ENCODE peak calls at places on chromosomes 3 and 15, in seven cellular contexts. One of them, this sample, is unnamed.

GRCh38 chr3:122918576-122919290 is 108.8 kb downstream of the SEMA5B start:
- DNase-seq in SK-N-SH: no peak
- DNase-seq in cardiac fibroblast: peak; percentile 11
- DNase-seq in endothelial cell: no peak
- DNase-seq in breast epithelium: no peak
- DNase-seq in fibroblast of lung: peak; percentile 15
- DNase-seq in Panc1: no peak
- DNase-seq in this sample: no peak

GRCh38 chr3:179175358-179175757 is 27.2 kb downstream of the PIK3CA start:
- DNase-seq in SK-N-SH: no peak
- DNase-seq in cardiac fibroblast: no peak
- DNase-seq in endothelial cell: no peak
- DNase-seq in breast epithelium: no peak
- DNase-seq in fibroblast of lung: no peak
- DNase-seq in Panc1: no peak
- DNase-seq in this sample: no peak

GRCh38 chr3:71006810-71007785 is 576.4 kb downstream of the FOXP1 start:
- DNase-seq in SK-N-SH: no peak
- DNase-seq in cardiac fibroblast: peak; percentile 51
- DNase-seq in endothelial cell: no peak
- DNase-seq in breast epithelium: no peak
- DNase-seq in fibroblast of lung: peak; percentile 51
- DNase-seq in Panc1: no peak
- DNase-seq in this sample: peak; percentile 29

GRCh38 chr3:127954642-127955041 is 39.6 kb downstream of the KBTBD12 start:
- DNase-seq in SK-N-SH: no peak
- DNase-seq in cardiac fibroblast: no peak
- DNase-seq in endothelial cell: no peak
- DNase-seq in breast epithelium: no peak
- DNase-seq in fibroblast of lung: no peak
- DNase-seq in Panc1: no peak
- DNase-seq in this sample: no peak

GRCh38 chr3:154022603-154023002 is 98.6 kb upstream of the ARHGEF26 start:
- DNase-seq in SK-N-SH: no peak
- DNase-seq in cardiac fibroblast: peak; percentile 8
- DNase-seq in endothelial cell: no peak
- DNase-seq in breast epithelium: no peak
- DNase-seq in fibroblast of lung: peak; percentile 5
- DNase-seq in Panc1: no peak
- DNase-seq in this sample: peak; percentile 18

GRCh38 chr3:122497425-122497824 is 17.3 kb downstream of the KPNA1 start:
- DNase-seq in SK-N-SH: no peak
- DNase-seq in cardiac fibroblast: peak; percentile 79
- DNase-seq in endothelial cell: no peak
- DNase-seq in breast epithelium: no peak
- DNase-seq in fibroblast of lung: peak; percentile 91
- DNase-seq in Panc1: peak; percentile 43
- DNase-seq in this sample: no peak

GRCh38 chr3:73324203-73325155 is 263.0 kb downstream of the EBLN2 start:
- DNase-seq in SK-N-SH: no peak
- DNase-seq in cardiac fibroblast: peak; percentile 2
- DNase-seq in endothelial cell: no peak
- DNase-seq in breast epithelium: no peak
- DNase-seq in fibroblast of lung: peak; percentile 56
- DNase-seq in Panc1: no peak
- DNase-seq in this sample: no peak

GRCh38 chr3:70531063-70531657 is 218.7 kb upstream of the MDFIC2 start:
- DNase-seq in SK-N-SH: peak; percentile 33
- DNase-seq in cardiac fibroblast: peak; percentile 55
- DNase-seq in endothelial cell: no peak
- DNase-seq in breast epithelium: no peak
- DNase-seq in fibroblast of lung: peak; percentile 67
- DNase-seq in Panc1: no peak
- DNase-seq in this sample: no peak

GRCh38 chr3:165259518-165260193 is 63.5 kb upstream of the SLITRK3 start:
- DNase-seq in SK-N-SH: no peak
- DNase-seq in cardiac fibroblast: peak; percentile 52
- DNase-seq in endothelial cell: no peak
- DNase-seq in breast epithelium: no peak
- DNase-seq in fibroblast of lung: peak; percentile 61
- DNase-seq in Panc1: no peak
- DNase-seq in this sample: no peak

GRCh38 chr15:57356636-57357035 is 19.7 kb upstream of the CGNL1 start:
- DNase-seq in SK-N-SH: no peak
- DNase-seq in cardiac fibroblast: peak; percentile 47
- DNase-seq in endothelial cell: no peak
- DNase-seq in breast epithelium: no peak
- DNase-seq in fibroblast of lung: no peak
- DNase-seq in Panc1: no peak
- DNase-seq in this sample: no peak

GRCh38 chr15:101092186-101092866 is 159.5 kb downstream of the CHSY1 start:
- DNase-seq in SK-N-SH: no peak
- DNase-seq in cardiac fibroblast: peak; percentile 60
- DNase-seq in endothelial cell: no peak
- DNase-seq in breast epithelium: no peak
- DNase-seq in fibroblast of lung: peak; percentile 59
- DNase-seq in Panc1: no peak
- DNase-seq in this sample: no peak

GRCh38 chr3:136008732-136009456 is 43.4 kb downstream of the PPP2R3A start:
- DNase-seq in SK-N-SH: no peak
- DNase-seq in cardiac fibroblast: no peak
- DNase-seq in endothelial cell: no peak
- DNase-seq in breast epithelium: no peak
- DNase-seq in fibroblast of lung: peak; percentile 44
- DNase-seq in Panc1: no peak
- DNase-seq in this sample: no peak

GRCh38 chr3:192860464-192860863 is 57.2 kb downstream of the MB21D2 start:
- DNase-seq in SK-N-SH: no peak
- DNase-seq in cardiac fibroblast: no peak
- DNase-seq in endothelial cell: no peak
- DNase-seq in breast epithelium: no peak
- DNase-seq in fibroblast of lung: no peak
- DNase-seq in Panc1: no peak
- DNase-seq in this sample: no peak

GRCh38 chr3:139481116-139481515 is 4.8 kb upstream of the RBP2 start:
- DNase-seq in SK-N-SH: no peak
- DNase-seq in cardiac fibroblast: no peak
- DNase-seq in endothelial cell: no peak
- DNase-seq in breast epithelium: no peak
- DNase-seq in fibroblast of lung: no peak
- DNase-seq in Panc1: no peak
- DNase-seq in this sample: no peak

GRCh38 chr3:174168026-174168425 is 691.1 kb upstream of the NAALADL2 start:
- DNase-seq in SK-N-SH: no peak
- DNase-seq in cardiac fibroblast: no peak
- DNase-seq in endothelial cell: no peak
- DNase-seq in breast epithelium: no peak
- DNase-seq in fibroblast of lung: no peak
- DNase-seq in Panc1: no peak
- DNase-seq in this sample: no peak

GRCh38 chr3:13972679-13973379 is 93.0 kb upstream of the WNT7A start:
- DNase-seq in SK-N-SH: no peak
- DNase-seq in cardiac fibroblast: no peak
- DNase-seq in endothelial cell: no peak
- DNase-seq in breast epithelium: no peak
- DNase-seq in fibroblast of lung: no peak
- DNase-seq in Panc1: no peak
- DNase-seq in this sample: no peak

GRCh38 chr3:23035927-23036640 is 167.0 kb upstream of the UBE2E2 start:
- DNase-seq in SK-N-SH: no peak
- DNase-seq in cardiac fibroblast: no peak
- DNase-seq in endothelial cell: no peak
- DNase-seq in breast epithelium: no peak
- DNase-seq in fibroblast of lung: no peak
- DNase-seq in Panc1: no peak
- DNase-seq in this sample: peak; percentile 56

GRCh38 chr15:66650433-66650832 is 51.6 kb upstream of the SMAD6 start:
- DNase-seq in SK-N-SH: no peak
- DNase-seq in cardiac fibroblast: no peak
- DNase-seq in endothelial cell: no peak
- DNase-seq in breast epithelium: no peak
- DNase-seq in fibroblast of lung: peak; percentile 12
- DNase-seq in Panc1: no peak
- DNase-seq in this sample: no peak

GRCh38 chr15:67335534-67336222 is 81.1 kb downstream of the IQCH start:
- DNase-seq in SK-N-SH: no peak
- DNase-seq in cardiac fibroblast: no peak
- DNase-seq in endothelial cell: no peak
- DNase-seq in breast epithelium: no peak
- DNase-seq in fibroblast of lung: no peak
- DNase-seq in Panc1: no peak
- DNase-seq in this sample: no peak

GRCh38 chr3:155554777-155555445 is 190.0 kb downstream of the PLCH1 start:
- DNase-seq in SK-N-SH: no peak
- DNase-seq in cardiac fibroblast: no peak
- DNase-seq in endothelial cell: peak; percentile 52
- DNase-seq in breast epithelium: no peak
- DNase-seq in fibroblast of lung: no peak
- DNase-seq in Panc1: no peak
- DNase-seq in this sample: peak; percentile 73

GRCh38 chr3:100189444-100189964 is 71.3 kb upstream of the TBC1D23 start:
- DNase-seq in SK-N-SH: no peak
- DNase-seq in cardiac fibroblast: no peak
- DNase-seq in endothelial cell: no peak
- DNase-seq in breast epithelium: no peak
- DNase-seq in fibroblast of lung: no peak
- DNase-seq in Panc1: no peak
- DNase-seq in this sample: no peak

GRCh38 chr3:132180337-132180791 is 136.8 kb upstream of the ACP3 start:
- DNase-seq in SK-N-SH: peak; percentile 42
- DNase-seq in cardiac fibroblast: peak; percentile 74
- DNase-seq in endothelial cell: peak; percentile 31
- DNase-seq in breast epithelium: no peak
- DNase-seq in fibroblast of lung: peak; percentile 76
- DNase-seq in Panc1: peak; percentile 45
- DNase-seq in this sample: peak; percentile 74

GRCh38 chr3:120442975-120443517 is 7.7 kb downstream of the FSTL1 start:
- DNase-seq in SK-N-SH: no peak
- DNase-seq in cardiac fibroblast: no peak
- DNase-seq in endothelial cell: no peak
- DNase-seq in breast epithelium: no peak
- DNase-seq in fibroblast of lung: no peak
- DNase-seq in Panc1: no peak
- DNase-seq in this sample: no peak

GRCh38 chr3:64094713-64095079 is 71.4 kb upstream of the PSMD6 start:
- DNase-seq in SK-N-SH: no peak
- DNase-seq in cardiac fibroblast: no peak
- DNase-seq in endothelial cell: no peak
- DNase-seq in breast epithelium: no peak
- DNase-seq in fibroblast of lung: no peak
- DNase-seq in Panc1: no peak
- DNase-seq in this sample: no peak

GRCh38 chr15:43067717-43068461 is 37.9 kb downstream of the UBR1 start:
- DNase-seq in SK-N-SH: no peak
- DNase-seq in cardiac fibroblast: peak; percentile 54
- DNase-seq in endothelial cell: no peak
- DNase-seq in breast epithelium: no peak
- DNase-seq in fibroblast of lung: peak; percentile 4
- DNase-seq in Panc1: no peak
- DNase-seq in this sample: no peak

GRCh38 chr3:31466016-31466415 is 66.7 kb upstream of the STT3B start:
- DNase-seq in SK-N-SH: no peak
- DNase-seq in cardiac fibroblast: peak; percentile 43
- DNase-seq in endothelial cell: no peak
- DNase-seq in breast epithelium: no peak
- DNase-seq in fibroblast of lung: peak; percentile 11
- DNase-seq in Panc1: no peak
- DNase-seq in this sample: no peak

GRCh38 chr3:31095254-31095653 is 200.8 kb upstream of the GADL1 start:
- DNase-seq in SK-N-SH: no peak
- DNase-seq in cardiac fibroblast: no peak
- DNase-seq in endothelial cell: no peak
- DNase-seq in breast epithelium: no peak
- DNase-seq in fibroblast of lung: no peak
- DNase-seq in Panc1: no peak
- DNase-seq in this sample: no peak

GRCh38 chr15:31280037-31280830 is 46.4 kb upstream of the KLF13 start:
- DNase-seq in SK-N-SH: peak; percentile 50
- DNase-seq in cardiac fibroblast: peak; percentile 11
- DNase-seq in endothelial cell: no peak
- DNase-seq in breast epithelium: peak; percentile 16
- DNase-seq in fibroblast of lung: no peak
- DNase-seq in Panc1: no peak
- DNase-seq in this sample: no peak
- TF ChIP-seq CTCF in SK-N-SH: no peak
- TF ChIP-seq CTCF in cardiac fibroblast: no peak
- TF ChIP-seq CTCF in endothelial cell: no peak
- TF ChIP-seq CTCF in breast epithelium: no peak
- TF ChIP-seq CTCF in fibroblast of lung: no peak
- TF ChIP-seq CTCF in Panc1: no peak
- TF ChIP-seq CTCF in this sample: no peak

DNA sequence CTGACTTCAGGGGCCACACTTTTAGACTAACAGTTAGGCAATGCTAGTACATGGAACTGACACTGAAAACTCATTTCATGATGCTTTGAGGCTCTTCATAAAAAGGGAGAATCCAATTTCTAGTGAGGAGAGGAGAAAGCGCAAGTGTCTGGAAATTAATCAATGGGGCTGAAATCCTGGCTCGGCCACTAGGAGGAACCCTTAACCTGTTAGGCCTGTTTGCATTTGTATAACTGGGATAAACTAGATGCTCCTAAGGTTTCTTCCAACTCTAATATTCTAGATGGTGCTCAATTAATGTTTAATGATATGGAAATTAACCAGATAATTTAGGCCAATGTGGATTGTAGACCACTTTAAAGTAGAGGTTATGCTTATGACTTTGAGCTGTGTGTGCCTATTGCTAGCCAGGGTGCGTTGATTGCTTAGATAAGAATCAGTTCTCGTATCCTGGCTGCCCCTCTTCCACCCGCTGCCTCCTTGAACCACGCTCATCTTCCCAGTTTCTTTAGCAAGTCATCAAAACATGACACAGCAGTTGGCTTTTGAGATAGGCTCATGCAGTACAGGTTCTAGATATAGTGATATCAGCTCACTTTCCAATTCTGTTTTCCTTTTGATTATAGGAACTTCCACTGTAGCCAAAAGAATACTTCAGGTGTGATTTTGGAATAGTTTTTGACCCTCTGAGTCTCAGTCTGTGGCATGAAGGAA is 16.8 kb upstream of the CRBN start:
- DNase-seq in SK-N-SH: peak; percentile 6
- DNase-seq in cardiac fibroblast: peak; percentile 12
- DNase-seq in endothelial cell: peak; percentile 20
- DNase-seq in breast epithelium: no peak
- DNase-seq in fibroblast of lung: no peak
- DNase-seq in Panc1: no peak
- DNase-seq in this sample: peak; percentile 28
- TF ChIP-seq CTCF in SK-N-SH: peak; percentile 56
- TF ChIP-seq CTCF in cardiac fibroblast: peak; percentile 52
- TF ChIP-seq CTCF in endothelial cell: peak; percentile 41
- TF ChIP-seq CTCF in breast epithelium: no peak
- TF ChIP-seq CTCF in fibroblast of lung: peak; percentile 32
- TF ChIP-seq CTCF in Panc1: peak; percentile 77
- TF ChIP-seq CTCF in this sample: peak; percentile 14

GRCh38 chr3:129911261-129911861 is 17.9 kb upstream of the TMCC1 start:
- DNase-seq in SK-N-SH: no peak
- DNase-seq in cardiac fibroblast: peak; percentile 11
- DNase-seq in endothelial cell: no peak
- DNase-seq in breast epithelium: no peak
- DNase-seq in fibroblast of lung: no peak
- DNase-seq in Panc1: no peak
- DNase-seq in this sample: no peak
- TF ChIP-seq CTCF in SK-N-SH: no peak
- TF ChIP-seq CTCF in cardiac fibroblast: no peak
- TF ChIP-seq CTCF in endothelial cell: no peak
- TF ChIP-seq CTCF in breast epithelium: no peak
- TF ChIP-seq CTCF in fibroblast of lung: no peak
- TF ChIP-seq CTCF in Panc1: no peak
- TF ChIP-seq CTCF in this sample: no peak

GRCh38 chr15:93173369-93173768 is 84.4 kb upstream of the RGMA start:
- DNase-seq in SK-N-SH: no peak
- DNase-seq in cardiac fibroblast: peak; percentile 41
- DNase-seq in endothelial cell: no peak
- DNase-seq in breast epithelium: no peak
- DNase-seq in fibroblast of lung: no peak
- DNase-seq in Panc1: no peak
- DNase-seq in this sample: peak; percentile 38
- TF ChIP-seq CTCF in SK-N-SH: no peak
- TF ChIP-seq CTCF in cardiac fibroblast: no peak
- TF ChIP-seq CTCF in endothelial cell: no peak
- TF ChIP-seq CTCF in breast epithelium: no peak
- TF ChIP-seq CTCF in fibroblast of lung: no peak
- TF ChIP-seq CTCF in Panc1: no peak
- TF ChIP-seq CTCF in this sample: no peak